ENCODE peak calls at places on chromosomes 1 and 21, in six cellular contexts. J is H1, R is GM12891, W is HepG2, N is GM12878, Y is K562. Q is an unnamed sample.

GRCh38 chr1:63326106-63326472 is 3.7 kb downstream of the FOXD3 start:
- DNase-seq in J (no peak), R (no peak), W (no peak), N (no peak), Y (no peak), Q (no peak)

GRCh38 chr1:1777510-1777909 is 760 bp downstream of the NADK start:
- DNase-seq in J (no peak), R (no peak), W (no peak), N (no peak), Y (peak), Q (no peak)

GRCh38 chr21:16535100-16535418 is 805.3 kb downstream of the USP25 start:
- DNase-seq in J (no peak), R (no peak), W (no peak), N (no peak), Y (no peak), Q (no peak)

GRCh38 chr1:24005163-24005562 is 25.0 kb upstream of the SRSF10 start:
- DNase-seq in J (no peak), R (no peak), W (no peak), N (no peak), Y (no peak), Q (no peak)

GRCh38 chr1:30407030-30407861 is 316.1 kb downstream of the MATN1 start:
- DNase-seq in J (no peak), R (no peak), W (no peak), N (no peak), Y (no peak), Q (no peak)

GRCh38 chr1:39901486-39902120 is at the start of gene MYCL:
- DNase-seq in J (peak), R (peak), W (peak), N (no peak), Y (peak), Q (peak)

GRCh38 chr1:188061881-188062280 is 1233.1 kb downstream of the PLA2G4A start:
- DNase-seq in J (no peak), R (no peak), W (no peak), N (no peak), Y (no peak), Q (no peak)

GRCh38 chr21:21109736-21110135 is 111.5 kb downstream of the NCAM2 start:
- DNase-seq in J (no peak), R (no peak), W (no peak), N (no peak), Y (no peak), Q (no peak)

GRCh38 chr1:154863702-154864174 is 6.3 kb downstream of the KCNN3 start:
- DNase-seq in J (no peak), R (no peak), W (peak), N (peak), Y (peak), Q (no peak)

GRCh38 chr1:174953657-174954435 is 45.9 kb upstream of the CACYBP start:
- DNase-seq in J (no peak), R (no peak), W (peak), N (no peak), Y (no peak), Q (no peak)

GRCh38 chr1:236741757-236742156 is 53.3 kb upstream of the MTR start:
- DNase-seq in J (no peak), R (no peak), W (no peak), N (no peak), Y (no peak), Q (no peak)

GRCh38 chr21:25421327-25422028 is 185.8 kb downstream of the MRPL39 start:
- DNase-seq in J (peak), R (no peak), W (no peak), N (peak), Y (no peak), Q (no peak)

GRCh38 chr1:45566722-45567121 is 16.1 kb downstream of the AKR1A1 start:
- DNase-seq in J (no peak), R (no peak), W (no peak), N (no peak), Y (no peak), Q (no peak)

GRCh38 chr1:29235955-29236742 is at the start of gene PTPRU:
- DNase-seq in J (no peak), R (peak), W (peak), N (no peak), Y (peak), Q (peak)

GRCh38 chr21:38797470-38797869 is 8.3 kb upstream of the ETS2 start:
- DNase-seq in J (no peak), R (no peak), W (peak), N (no peak), Y (peak), Q (no peak)

GRCh38 chr1:79460773-79461436 is 454.4 kb upstream of the ADGRL4 start:
- DNase-seq in J (no peak), R (peak), W (no peak), N (peak), Y (no peak), Q (peak)

GRCh38 chr1:214352838-214353237 is 71.9 kb downstream of the SMYD2 start:
- DNase-seq in J (no peak), R (no peak), W (no peak), N (no peak), Y (no peak), Q (no peak)

GRCh38 chr1:157193702-157194391 is 55.7 kb upstream of the ETV3 start:
- DNase-seq in J (peak), R (peak), W (peak), N (no peak), Y (peak), Q (peak)

GRCh38 chr1:239891621-239892358 is 199.9 kb upstream of the FMN2 start:
- DNase-seq in J (no peak), R (no peak), W (no peak), N (no peak), Y (no peak), Q (no peak)

GRCh38 chr1:213724640-213725536 is 262.9 kb upstream of the PROX1 start:
- DNase-seq in J (no peak), R (no peak), W (peak), N (no peak), Y (no peak), Q (no peak)

GRCh38 chr1:78688701-78689100 is 39.1 kb downstream of the IFI44 start:
- DNase-seq in J (no peak), R (no peak), W (no peak), N (no peak), Y (no peak), Q (no peak)

GRCh38 chr1:178512566-178513277 is at the start of gene TEX35:
- DNase-seq in J (no peak), R (no peak), W (no peak), N (no peak), Y (no peak), Q (no peak)

GRCh38 chr1:92708368-92708950 is 76.4 kb downstream of the EVI5 start:
- DNase-seq in J (no peak), R (no peak), W (no peak), N (no peak), Y (no peak), Q (no peak)

GRCh38 chr1:118933051-118933781 is 54.9 kb downstream of the TBX15 start:
- DNase-seq in J (no peak), R (no peak), W (no peak), N (no peak), Y (no peak), Q (no peak)

GRCh38 chr1:93712741-93713140 is 31.1 kb upstream of the BCAR3 start:
- DNase-seq in J (no peak), R (no peak), W (no peak), N (no peak), Y (no peak), Q (no peak)

GRCh38 chr1:89671775-89672488 is 39.0 kb downstream of the LRRC8C start:
- DNase-seq in J (no peak), R (no peak), W (no peak), N (no peak), Y (no peak), Q (no peak)

GRCh38 chr1:231885209-231885854 is 258.7 kb downstream of the DISC1 start:
- DNase-seq in J (no peak), R (no peak), W (no peak), N (no peak), Y (no peak), Q (no peak)

GRCh38 chr1:235758931-235759330 is 107.8 kb downstream of the LYST start:
- DNase-seq in J (no peak), R (no peak), W (no peak), N (no peak), Y (no peak), Q (no peak)

GRCh38 chr1:201715351-201715750 is 113.6 kb upstream of the IPO9 start:
- DNase-seq in J (no peak), R (no peak), W (no peak), N (no peak), Y (no peak), Q (no peak)

GRCh38 chr1:228735871-228736586 is 750 bp downstream of the RHOU start:
- DNase-seq in J (no peak), R (peak), W (no peak), N (no peak), Y (no peak), Q (no peak)

GRCh38 chr1:167950569-167950968 is 13.7 kb upstream of the MPC2 start:
- DNase-seq in J (no peak), R (no peak), W (no peak), N (no peak), Y (no peak), Q (no peak)

GRCh38 chr1:37999434-38000232 is 5.7 kb downstream of the FHL3 start:
- DNase-seq in J (no peak), R (no peak), W (peak), N (no peak), Y (peak), Q (no peak)

GRCh38 chr1:170692866-170693575 is 29.1 kb downstream of the PRRX1 start:
- DNase-seq in J (no peak), R (no peak), W (no peak), N (no peak), Y (no peak), Q (no peak)

GRCh38 chr1:154198756-154199562 is 7.1 kb upstream of the TPM3 start:
- DNase-seq in J (no peak), R (no peak), W (peak), N (no peak), Y (peak), Q (no peak)

GRCh38 chr1:66624412-66625060 is 90.6 kb downstream of the SGIP1 start:
- DNase-seq in J (no peak), R (no peak), W (no peak), N (no peak), Y (no peak), Q (no peak)

GRCh38 chr1:171983584-171983983 is 142.3 kb downstream of the DNM3 start:
- DNase-seq in J (no peak), R (no peak), W (no peak), N (no peak), Y (no peak), Q (no peak)

GRCh38 chr1:9721606-9722377 is 70.3 kb downstream of the PIK3CD start:
- DNase-seq in J (peak), R (peak), W (peak), N (no peak), Y (peak), Q (peak)

GRCh38 chr1:41713557-41714327 is 205.0 kb downstream of the HIVEP3 start:
- DNase-seq in J (peak), R (no peak), W (no peak), N (no peak), Y (no peak), Q (no peak)

GRCh38 chr1:224402472-224403035 is 32.0 kb downstream of the WDR26 start:
- DNase-seq in J (no peak), R (no peak), W (no peak), N (no peak), Y (no peak), Q (no peak)

DNA sequence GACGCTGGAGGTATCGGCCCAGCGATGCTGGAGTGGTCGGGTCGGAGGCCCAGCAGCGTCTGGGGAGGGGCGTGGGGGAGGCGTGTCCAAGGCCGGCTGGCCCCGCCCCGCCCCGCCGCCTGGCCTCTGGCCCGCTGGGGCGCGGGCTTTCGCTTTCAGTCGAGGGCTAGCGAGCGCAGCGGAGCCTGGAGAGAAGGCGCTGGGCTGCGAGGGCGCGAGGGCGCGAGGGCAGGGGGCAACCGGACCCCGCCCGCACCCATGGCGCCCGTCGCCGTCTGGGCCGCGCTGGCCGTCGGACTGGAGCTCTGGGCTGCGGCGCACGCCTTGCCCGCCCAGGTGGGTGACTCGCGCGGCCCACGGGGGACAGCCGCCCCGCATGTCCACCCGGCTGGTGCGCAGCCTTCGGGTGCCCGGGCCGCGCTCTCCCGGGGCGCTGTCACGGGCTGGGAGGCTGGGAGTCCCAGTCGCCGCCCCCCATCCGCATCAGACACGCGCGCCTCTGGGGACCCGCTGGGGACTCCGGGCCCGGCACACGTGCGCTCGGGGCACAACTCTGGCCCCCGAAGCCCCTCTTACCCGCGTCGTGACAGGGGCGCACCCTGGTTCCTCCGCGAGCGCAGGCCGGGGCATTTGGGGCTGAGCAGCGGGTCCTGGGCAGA is at the start of gene TNFRSF1B:
- DNase-seq in J (no peak), R (peak), W (no peak), N (no peak), Y (peak), Q (peak)
- TF ChIP-seq POLR2A in J (no peak), R (peak), W (no peak), N (peak), Y (peak), Q (peak)

GRCh38 chr1:48875736-48876135 is 99.0 kb upstream of the BEND5 start:
- DNase-seq in J (no peak), R (no peak), W (no peak), N (no peak), Y (no peak), Q (no peak)

GRCh38 chr1:48882020-48882419 is 105.3 kb upstream of the BEND5 start:
- DNase-seq in J (no peak), R (no peak), W (no peak), N (no peak), Y (no peak), Q (no peak)

GRCh38 chr1:48873944-48874343 is 97.3 kb upstream of the BEND5 start:
- DNase-seq in J (no peak), R (no peak), W (no peak), N (no peak), Y (no peak), Q (no peak)

GRCh38 chr1:48876221-48876785 is 99.6 kb upstream of the BEND5 start:
- DNase-seq in J (no peak), R (no peak), W (no peak), N (no peak), Y (no peak), Q (no peak)

DNA sequence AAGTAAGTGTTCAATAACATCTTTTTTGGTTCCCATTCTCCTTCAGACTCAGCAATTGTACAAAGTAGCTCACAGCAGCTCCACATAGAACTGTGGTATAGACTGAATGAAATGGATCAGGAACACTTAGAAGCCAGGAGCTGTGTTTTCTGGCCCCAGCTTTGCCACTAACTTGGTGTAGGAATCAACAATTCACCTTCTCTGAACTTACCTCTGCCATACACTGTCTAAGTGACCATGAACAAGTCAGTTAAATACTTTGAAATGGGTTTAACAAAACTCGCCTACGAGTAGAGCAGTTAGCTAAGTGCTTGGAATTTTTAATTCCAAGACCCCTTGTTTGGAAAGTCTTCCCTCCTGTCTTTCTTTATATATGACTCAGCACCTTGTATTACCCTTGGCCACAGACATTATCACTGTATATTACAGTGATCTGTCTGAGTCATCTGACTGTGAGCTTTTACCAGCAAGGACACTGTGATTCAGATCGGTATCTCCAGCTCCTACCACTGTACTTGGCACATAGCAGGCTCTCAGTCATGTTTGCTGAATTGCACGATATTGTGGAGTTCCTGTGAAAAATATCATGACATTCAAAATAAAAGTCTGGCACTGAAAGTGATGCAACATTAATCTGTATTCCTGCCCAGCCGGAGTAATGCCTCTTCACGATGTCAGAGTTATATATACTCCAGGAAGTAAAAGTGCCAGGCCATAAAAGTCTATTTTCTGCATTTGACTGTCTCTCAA is 101.7 kb upstream of the BEND5 start:
- DNase-seq in J (no peak), R (no peak), W (no peak), N (no peak), Y (no peak), Q (no peak)
- TF ChIP-seq TAF1 in J (no peak), R (no peak), W (no peak), N (no peak), Y (no peak), Q (no peak)

DNA sequence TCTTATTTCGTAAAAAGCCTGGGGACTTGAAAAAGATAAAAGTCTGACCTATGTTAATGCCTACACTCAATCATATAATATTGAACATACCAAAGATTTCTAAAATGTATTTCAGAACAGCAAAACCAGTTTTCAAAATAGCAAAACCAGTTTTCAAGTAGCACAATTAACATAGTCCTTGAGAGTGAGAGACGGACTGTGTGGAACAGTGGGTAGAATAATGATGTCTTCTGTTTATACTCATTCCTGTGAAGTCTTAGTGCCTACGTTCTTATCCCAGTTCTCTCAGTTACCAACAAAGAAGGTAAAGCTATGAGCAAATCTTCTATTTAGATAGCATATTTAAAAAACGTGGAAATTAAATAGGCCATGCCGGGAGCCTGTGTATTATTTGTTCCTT is 22.2 kb upstream of the RGS2 start:
- DNase-seq in J (no peak), R (no peak), W (no peak), N (no peak), Y (no peak), Q (no peak)
- TF ChIP-seq POLR2A in J (no peak), R (no peak), W (no peak), N (no peak), Y (no peak), Q (no peak)

GRCh38 chr1:2980849-2981248 is 40.4 kb upstream of the ACTRT2 start:
- DNase-seq in J (no peak), R (no peak), W (no peak), N (no peak), Y (no peak), Q (no peak)
- TF ChIP-seq TAF1 in J (no peak), R (no peak), W (no peak), N (no peak), Y (no peak), Q (no peak)

GRCh38 chr1:198656500-198656932 is 17.7 kb downstream of the PTPRC start:
- DNase-seq in J (no peak), R (no peak), W (no peak), N (no peak), Y (peak), Q (no peak)
- TF ChIP-seq POLR2A in J (no peak), R (no peak), W (no peak), N (no peak), Y (no peak), Q (no peak)

GRCh38 chr1:32958827-32959226 is 5.8 kb downstream of the RNF19B start:
- DNase-seq in J (no peak), R (no peak), W (no peak), N (no peak), Y (no peak), Q (no peak)
- TF ChIP-seq TAF1 in J (no peak), R (no peak), W (no peak), N (no peak), Y (no peak), Q (no peak)

Q was measured in GM12892.